ENCODE peak calls at places on chromosomes 6 and 20, in seven cellular contexts. G, X, E, A, C, M and I are unnamed samples.

GRCh38 chr6:126909493-126909892 is 209.0 kb upstream of the RSPO3 start:
- DNase-seq in X (no peak), C (no peak), E (no peak), G (no peak), A (no peak), M (no peak), I (no peak)

GRCh38 chr6:6614096-6614964 is 25.8 kb downstream of the LY86 start:
- DNase-seq in E (no peak), X (no peak), G (no peak), C (peak; percentile 2), M (no peak), A (no peak), I (no peak)

GRCh38 chr6:140623498-140623897 is 1249.0 kb upstream of the CITED2 start:
- DNase-seq in G (no peak), M (no peak), E (no peak), A (no peak), X (peak; percentile 61), C (peak; percentile 71), I (no peak)

GRCh38 chr6:152863618-152864326 is 113.2 kb downstream of the VIP start:
- DNase-seq in X (peak; percentile 53), G (peak; percentile 69), C (peak; percentile 51), A (no peak), E (peak; percentile 55), M (peak; percentile 74), I (peak; percentile 71)

GRCh38 chr20:56676001-56676400 is 46.9 kb downstream of the TFAP2C start:
- DNase-seq in X (no peak), E (no peak), A (no peak), G (no peak), M (no peak), C (peak; percentile 15), I (no peak)

GRCh38 chr20:43220612-43221011 is 30.9 kb upstream of the PTPRT start:
- DNase-seq in A (no peak), E (no peak), C (no peak), G (no peak), M (no peak), X (no peak), I (no peak)

GRCh38 chr6:159577564-159577963 is 115.5 kb downstream of the SOD2 start:
- DNase-seq in E (peak; percentile 39), A (no peak), M (no peak), C (peak; percentile 91), X (no peak), G (no peak), I (no peak)

GRCh38 chr20:4875578-4876067 is 125.7 kb downstream of the SLC23A2 start:
- DNase-seq in X (no peak), G (no peak), A (no peak), E (no peak), C (no peak), M (no peak), I (no peak)

GRCh38 chr6:129709451-129709908 is 497 bp downstream of the ARHGAP18 start:
- DNase-seq in G (no peak), X (peak; percentile 26), E (peak; percentile 34), C (no peak), M (no peak), A (no peak), I (peak; percentile 36)

GRCh38 chr6:36505744-36506534 is 41.3 kb downstream of the STK38 start:
- DNase-seq in X (no peak), G (no peak), M (no peak), E (no peak), A (no peak), C (no peak), I (no peak)

GRCh38 chr6:81144346-81144745 is 608.1 kb downstream of the TENT5A start:
- DNase-seq in M (no peak), G (no peak), A (no peak), C (no peak), E (no peak), X (no peak), I (no peak)

GRCh38 chr20:38258545-38259223 is 1.9 kb downstream of the KIAA1755 start:
- DNase-seq in A (no peak), C (no peak), E (no peak), M (no peak), X (no peak), G (no peak), I (no peak)

GRCh38 chr6:148972481-148972880 is 225.7 kb downstream of the UST start:
- DNase-seq in C (peak; percentile 64), M (peak; percentile 21), X (no peak), A (peak; percentile 85), E (no peak), G (peak; percentile 22), I (peak; percentile 63)

GRCh38 chr20:46006031-46006430 is 2.7 kb upstream of the MMP9 start:
- DNase-seq in X (no peak), A (no peak), E (no peak), M (no peak), C (no peak), G (no peak), I (no peak)

GRCh38 chr20:4795394-4795793 is 73.7 kb downstream of the PRND start:
- DNase-seq in X (peak; percentile 47), C (peak; percentile 62), E (no peak), G (no peak), A (no peak), M (peak; percentile 29), I (no peak)

GRCh38 chr6:93083337-93083736 is 336.0 kb downstream of the EPHA7 start:
- DNase-seq in G (no peak), A (no peak), E (no peak), M (no peak), C (no peak), X (no peak), I (no peak)

GRCh38 chr6:110541701-110542309 is 65.4 kb upstream of the SLC22A16 start:
- DNase-seq in G (no peak), A (no peak), E (no peak), C (no peak), M (no peak), X (no peak), I (no peak)

GRCh38 chr6:124567401-124567800 is 394.8 kb upstream of the RNF217 start:
- DNase-seq in E (no peak), M (no peak), G (no peak), X (no peak), C (no peak), A (no peak), I (no peak)

GRCh38 chr20:47220161-47220582 is 136.3 kb downstream of the ZMYND8 start:
- DNase-seq in G (no peak), X (no peak), M (peak; percentile 61), C (no peak), A (no peak), E (no peak), I (peak; percentile 32)

GRCh38 chr6:70198825-70199224 is 104.1 kb downstream of the COL9A1 start:
- DNase-seq in X (no peak), E (no peak), A (no peak), M (no peak), C (no peak), G (no peak), I (no peak)

GRCh38 chr20:25142435-25142834 is 53.1 kb upstream of the ENTPD6 start:
- DNase-seq in X (no peak), E (no peak), A (no peak), C (no peak), G (no peak), M (no peak), I (no peak)

GRCh38 chr6:57089265-57089664 is 723 bp upstream of the ZNF451 start:
- DNase-seq in A (no peak), G (no peak), X (no peak), E (no peak), C (peak; percentile 2), M (no peak), I (no peak)

GRCh38 chr6:22364314-22364713 is 67.5 kb upstream of the PRL start:
- DNase-seq in M (no peak), X (no peak), A (no peak), C (peak; percentile 59), G (no peak), E (no peak), I (no peak)

GRCh38 chr6:121499666-121500065 is 64.2 kb downstream of the GJA1 start:
- DNase-seq in M (no peak), A (no peak), X (no peak), C (no peak), E (no peak), G (no peak), I (no peak)

GRCh38 chr6:104400844-104401243 is 458.9 kb downstream of the HACE1 start:
- DNase-seq in M (no peak), E (no peak), G (no peak), C (no peak), A (no peak), X (no peak), I (no peak)

GRCh38 chr6:54595844-54596243 is 250.7 kb upstream of the FAM83B start:
- DNase-seq in E (no peak), A (no peak), C (no peak), X (peak; percentile 36), G (no peak), M (no peak), I (no peak)

GRCh38 chr6:54602591-54602990 is 244.0 kb upstream of the FAM83B start:
- DNase-seq in E (no peak), C (no peak), M (no peak), A (no peak), G (no peak), X (no peak), I (no peak)

GRCh38 chr6:54598787-54599309 is 247.7 kb upstream of the FAM83B start:
- DNase-seq in X (no peak), G (no peak), E (no peak), M (no peak), C (peak; percentile 64), A (no peak), I (no peak)
- H3K9me3 ChIP-seq in X (no peaks in the 10 kb centered on the region), G (no peaks in the 10 kb centered on the region), E (no peaks in the 10 kb centered on the region), M (no peaks in the 10 kb centered on the region), C (no peaks in the 10 kb centered on the region), A (no peaks in the 10 kb centered on the region), I (no peaks in the 10 kb centered on the region)

GRCh38 chr6:76697585-76697984 is 625.1 kb upstream of the IMPG1 start:
- DNase-seq in A (no peak), X (no peak), M (no peak), C (no peak), G (no peak), E (no peak), I (no peak)
- TF ChIP-seq CTCF in A (no peak), X (peak; percentile 19), M (no peak), C (peak; percentile 30), G (no peak), E (no peak), I (no peak)

GRCh38 chr6:155466546-155466945 is 10.9 kb upstream of the NOX3 start:
- DNase-seq in M (no peak), C (no peak), X (no peak), G (no peak), A (no peak), E (no peak), I (no peak)
- H3K9me3 ChIP-seq in M (peaks cover 74% of the 10 kb centered on the region), C (no peaks in the 10 kb centered on the region), X (peaks cover 7% of the 10 kb centered on the region), G (no peaks in the 10 kb centered on the region), A (no peaks in the 10 kb centered on the region), E (no peaks in the 10 kb centered on the region), I (no peaks in the 10 kb centered on the region)

DNA sequence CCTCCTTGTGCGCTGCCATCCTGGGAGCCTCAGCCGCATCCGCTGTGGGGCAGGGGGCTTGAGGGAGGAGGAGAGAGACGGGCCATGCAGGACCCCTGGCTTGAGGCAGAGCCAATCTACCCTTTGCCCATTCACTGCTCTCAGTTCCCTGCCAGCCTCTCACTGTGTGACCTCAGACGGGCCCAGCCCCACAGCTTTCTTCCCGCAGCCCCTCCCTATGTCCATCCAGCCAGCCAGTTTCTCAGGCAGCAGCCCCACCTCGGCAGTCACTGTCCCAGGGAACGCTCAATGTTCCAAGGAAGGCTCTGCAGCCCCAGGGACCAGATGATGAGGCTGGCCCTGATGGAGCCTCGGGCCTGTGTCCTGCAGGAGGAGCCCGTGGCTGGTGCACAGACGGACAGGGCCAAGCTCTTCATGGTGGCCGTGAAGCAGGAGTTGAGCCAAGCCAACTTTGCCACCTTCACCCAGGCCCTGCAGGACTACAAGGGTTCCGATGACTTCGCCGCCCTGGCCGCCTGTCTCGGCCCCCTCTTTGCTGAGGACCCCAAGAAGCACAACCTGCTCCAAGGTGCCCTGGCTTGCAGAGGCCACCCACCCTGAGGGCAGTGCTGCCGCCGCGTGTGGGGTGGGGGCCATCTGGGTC is 3.9 kb upstream of the TNFRSF6B start:
- DNase-seq in M (no peak), G (no peak), X (no peak), E (no peak), C (no peak), A (peak; percentile 67), I (peak; percentile 65)
- TF ChIP-seq CTCF in M (peak; percentile 36), G (no peak), X (peak; percentile 13), E (no peak), C (no peak), A (no peak), I (no peak)